ENCODE peak calls at places on chromosomes 13 and 19, in four cellular contexts. P is NCI-H187; I is NCI-H774; A is stimulated activated CD8-positive, alpha-beta memory T cell treated with anti-CD3 and anti-CD28 coated beads, Interleukin-12 subunit alpha, Interleukin-12 subunit beta, amount 100 ng/mL, for 4 hours. F is an unnamed sample.

GRCh38 chr19:45215391-45216191 is 29.6 kb downstream of the EXOC3L2 start:
- DNase-seq in P (no peak), I (peak; percentile 22), A (no peak), F (no peak)

GRCh38 chr13:102286326-102286725 is 115.5 kb downstream of the FGF14 start:
- DNase-seq in P (no peak), I (no peak), A (no peak), F (no peak)

GRCh38 chr13:43878897-43879322 is 630 bp downstream of the CCDC122 start:
- DNase-seq in P (no peak), I (peak; percentile 6), A (peak; percentile 2), F (no peak)

GRCh38 chr13:47188802-47189201 is 291.9 kb upstream of the HTR2A start:
- DNase-seq in P (no peak), I (no peak), A (no peak), F (no peak)

GRCh38 chr19:20077791-20078463 is at the start of gene ZNF90:
- DNase-seq in P (peak; percentile 56), I (peak; percentile 92), A (peak; percentile 62), F (peak; percentile 72)

GRCh38 chr13:25958983-25959382 is 92.8 kb downstream of the SHISA2 start:
- DNase-seq in P (no peak), I (no peak), A (no peak), F (no peak)

GRCh38 chr19:55305491-55305890 is 19.6 kb downstream of the TMEM150B start:
- DNase-seq in P (no peak), I (no peak), A (no peak), F (peak; percentile 9)

GRCh38 chr19:13051581-13052165 is 51.0 kb downstream of the LYL1 start:
- DNase-seq in P (peak; percentile 49), I (peak; percentile 11), A (no peak), F (no peak)

GRCh38 chr19:43610493-43610892 is 1.4 kb upstream of the SRRM5 start:
- DNase-seq in P (no peak), I (no peak), A (no peak), F (no peak)

GRCh38 chr13:114005206-114005720 is 31.4 kb upstream of the C13orf46 start:
- DNase-seq in P (no peak), I (no peak), A (no peak), F (no peak)

GRCh38 chr13:42973581-42973980 is 18.5 kb downstream of the EPSTI1 start:
- DNase-seq in P (no peak), I (no peak), A (no peak), F (no peak)

GRCh38 chr13:75566658-75567057 is 17.1 kb downstream of the UCHL3 start:
- DNase-seq in P (no peak), I (no peak), A (no peak), F (no peak)

GRCh38 chr13:83935566-83935965 is 53.3 kb upstream of the SLITRK1 start:
- DNase-seq in P (no peak), I (no peak), A (no peak), F (no peak)

GRCh38 chr13:98528663-98529064 is 48.2 kb downstream of the STK24 start:
- DNase-seq in P (no peak), I (no peak), A (no peak), F (no peak)

GRCh38 chr19:35856001-35856400 is 710 bp upstream of the KIRREL2 start:
- DNase-seq in P (no peak), I (no peak), A (no peak), F (no peak)

GRCh38 chr19:35135389-35135909 is 590 bp upstream of the LGI4 start:
- DNase-seq in P (no peak), I (no peak), A (peak; percentile 38), F (peak; percentile 37)

GRCh38 chr19:33391631-33392249 is 18.2 kb downstream of the CEBPG start:
- DNase-seq in P (no peak), I (no peak), A (no peak), F (no peak)

GRCh38 chr13:66009241-66009640 is 1220.9 kb downstream of the PCDH9 start:
- DNase-seq in P (no peak), I (no peak), A (no peak), F (no peak)

GRCh38 chr19:2132731-2133490 is 18.5 kb downstream of the AP3D1 start:
- DNase-seq in P (no peak), I (no peak), A (no peak), F (no peak)

GRCh38 chr13:65917731-65918130 is 1312.4 kb downstream of the PCDH9 start:
- DNase-seq in P (no peak), I (no peak), A (no peak), F (no peak)

GRCh38 chr13:95547531-95548167 is 4.9 kb upstream of the CLDN10 start:
- DNase-seq in P (no peak), I (no peak), A (no peak), F (no peak)

GRCh38 chr13:40490086-40490723 is 176.2 kb downstream of the FOXO1 start:
- DNase-seq in P (peak; percentile 75), I (no peak), A (no peak), F (peak; percentile 38)

GRCh38 chr13:97435794-97436193 is 1.8 kb downstream of the RAP2A start:
- DNase-seq in P (no peak), I (no peak), A (no peak), F (no peak)

GRCh38 chr19:32976223-32976805 is 4.3 kb downstream of the FAAP24 start:
- DNase-seq in P (peak; percentile 52), I (peak; percentile 42), A (peak; percentile 11), F (peak; percentile 48)

GRCh38 chr13:96279904-96280303 is 190.0 kb downstream of the HS6ST3 start:
- DNase-seq in P (no peak), I (no peak), A (no peak), F (no peak)

GRCh38 chr19:2507109-2507508 is 31.2 kb downstream of the GADD45B start:
- DNase-seq in P (peak; percentile 68), I (peak; percentile 89), A (no peak), F (peak; percentile 14)

GRCh38 chr13:80955487-80955886 is 614.6 kb upstream of the SPRY2 start:
- DNase-seq in P (no peak), I (no peak), A (no peak), F (no peak)

GRCh38 chr13:40813662-40814454 is 24.4 kb downstream of the SLC25A15 start:
- DNase-seq in P (no peak), I (no peak), A (no peak), F (no peak)

GRCh38 chr19:8360196-8360595 is 3.8 kb upstream of the ANGPTL4 start:
- DNase-seq in P (no peak), I (no peak), A (no peak), F (no peak)

GRCh38 chr13:113422790-113423189 is 30.5 kb downstream of the ADPRHL1 start:
- DNase-seq in P (no peak), I (no peak), A (no peak), F (no peak)

GRCh38 chr19:40398417-40399056 is 8.6 kb upstream of the HIPK4 start:
- DNase-seq in P (peak; percentile 86), I (peak; percentile 8), A (peak; percentile 13), F (peak; percentile 30)

GRCh38 chr13:110682746-110683145 is 23.2 kb downstream of the CARS2 start:
- DNase-seq in P (no peak), I (no peak), A (no peak), F (no peak)

GRCh38 chr19:19345232-19345631 is 24.6 kb downstream of the MAU2 start:
- DNase-seq in P (no peak), I (no peak), A (no peak), F (no peak)